ENCODE peak calls at places on chromosomes 13 and 19, in nine cellular contexts. A, Y, P, T, D, G, N, J and O are unnamed samples.

GRCh38 chr13:65260938-65261880 is 1968.9 kb downstream of the PCDH9 start:
- DNase-seq in J (no peak), G (no peak), D (no peak), Y (no peak), A (no peak), N (no peak), P (no peak), T (no peak), O (no peak)

GRCh38 chr13:100625447-100625846 is 36.9 kb upstream of the GGACT start:
- DNase-seq in P (no peak), T (no peak), N (no peak), A (no peak), Y (no peak), G (no peak), D (no peak), J (no peak), O (no peak)

GRCh38 chr13:20997301-20998061 is 63.9 kb downstream of the LATS2 start:
- DNase-seq in T (no peak), A (peak), N (peak), G (no peak), Y (no peak), J (no peak), P (peak), D (no peak), O (no peak)

GRCh38 chr19:4303778-4304508 is 455 bp upstream of the FSD1 start:
- DNase-seq in G (peak), Y (no peak), T (no peak), N (no peak), P (no peak), A (no peak), J (no peak), D (no peak), O (no peak)

GRCh38 chr13:94173312-94173854 is 306.1 kb downstream of the DCT start:
- DNase-seq in P (no peak), Y (no peak), G (no peak), D (no peak), A (no peak), T (no peak), J (no peak), N (peak), O (no peak)

GRCh38 chr13:50732712-50733111 is 110.8 kb downstream of the DLEU7 start:
- DNase-seq in N (peak), D (no peak), J (no peak), G (no peak), T (peak), P (no peak), A (no peak), Y (no peak), O (no peak)

GRCh38 chr19:9498183-9498902 is at the start of gene ZNF560:
- DNase-seq in J (no peak), P (peak), T (peak), G (no peak), N (no peak), A (no peak), D (no peak), Y (no peak), O (no peak)

GRCh38 chr13:95352486-95352885 is 51.2 kb upstream of the ABCC4 start:
- DNase-seq in D (no peak), N (no peak), G (no peak), Y (no peak), A (no peak), J (no peak), P (no peak), T (no peak), O (no peak)

GRCh38 chr13:60448907-60449510 is 52.0 kb downstream of the TDRD3 start:
- DNase-seq in P (peak), D (peak), T (peak), J (no peak), A (peak), G (no peak), Y (no peak), N (peak), O (no peak)

GRCh38 chr19:28184997-28185396 is 1028.0 kb downstream of the UQCRFS1 start:
- DNase-seq in T (no peak), Y (no peak), P (no peak), D (no peak), A (no peak), N (no peak), G (no peak), J (no peak), O (no peak)

GRCh38 chr13:28558126-28558525 is 63.2 kb upstream of the FLT1 start:
- DNase-seq in A (no peak), T (no peak), P (no peak), J (no peak), Y (no peak), D (no peak), N (peak), G (no peak), O (no peak)

GRCh38 chr13:114224201-114224600 is 10.5 kb upstream of the CDC16 start:
- DNase-seq in N (no peak), P (no peak), A (no peak), T (no peak), J (no peak), Y (no peak), G (no peak), D (no peak), O (no peak)

GRCh38 chr13:51679616-51680015 is 95.4 kb downstream of the WDFY2 start:
- DNase-seq in A (no peak), J (no peak), P (no peak), T (no peak), D (no peak), Y (no peak), N (no peak), G (no peak), O (no peak)

GRCh38 chr13:49784886-49785570 is 7.5 kb downstream of the KPNA3 start:
- DNase-seq in J (no peak), A (no peak), G (no peak), P (no peak), D (no peak), T (no peak), N (no peak), Y (no peak), O (no peak)

GRCh38 chr13:38045278-38046048 is 175.9 kb upstream of the TRPC4 start:
- DNase-seq in J (no peak), T (peak), A (peak), Y (no peak), N (no peak), D (no peak), G (no peak), P (peak), O (no peak)

GRCh38 chr13:31172535-31172934 is 10.8 kb upstream of the HSPH1 start:
- DNase-seq in N (peak), Y (no peak), T (no peak), J (no peak), D (no peak), G (no peak), P (no peak), A (no peak), O (no peak)

GRCh38 chr19:17846146-17846545 is 1.6 kb downstream of the JAK3 start:
- DNase-seq in T (no peak), G (peak), D (no peak), P (no peak), A (no peak), J (no peak), Y (no peak), N (no peak), O (peak)

GRCh38 chr13:32902898-32903297 is 113.3 kb upstream of the KL start:
- DNase-seq in A (peak), J (peak), P (peak), D (no peak), N (no peak), T (no peak), G (no peak), Y (no peak), O (no peak)

GRCh38 chr19:35348909-35349611 is 1.4 kb downstream of the FFAR1 start:
- DNase-seq in A (no peak), D (no peak), Y (no peak), T (no peak), N (no peak), J (no peak), P (peak), G (peak), O (peak)

GRCh38 chr13:108215428-108215827 is at the start of gene LIG4:
- DNase-seq in T (peak), Y (peak), N (peak), P (peak), J (peak), A (peak), D (peak), G (peak), O (peak)
- TF ChIP-seq CTCF in T (no peak), Y (no peak), N (no peak), P (no peak), J (no peak), A (no peak), D (no peak), G (no peak), O (no peak)

GRCh38 chr13:26132756-26133155 is 80.9 kb upstream of the SHISA2 start:
- DNase-seq in N (no peak), P (no peak), D (no peak), A (no peak), G (no peak), T (no peak), Y (no peak), J (no peak), O (no peak)
- TF ChIP-seq CTCF in N (no peak), P (peak), D (no peak), A (no peak), G (no peak), T (peak), Y (no peak), J (peak), O (no peak)

DNA sequence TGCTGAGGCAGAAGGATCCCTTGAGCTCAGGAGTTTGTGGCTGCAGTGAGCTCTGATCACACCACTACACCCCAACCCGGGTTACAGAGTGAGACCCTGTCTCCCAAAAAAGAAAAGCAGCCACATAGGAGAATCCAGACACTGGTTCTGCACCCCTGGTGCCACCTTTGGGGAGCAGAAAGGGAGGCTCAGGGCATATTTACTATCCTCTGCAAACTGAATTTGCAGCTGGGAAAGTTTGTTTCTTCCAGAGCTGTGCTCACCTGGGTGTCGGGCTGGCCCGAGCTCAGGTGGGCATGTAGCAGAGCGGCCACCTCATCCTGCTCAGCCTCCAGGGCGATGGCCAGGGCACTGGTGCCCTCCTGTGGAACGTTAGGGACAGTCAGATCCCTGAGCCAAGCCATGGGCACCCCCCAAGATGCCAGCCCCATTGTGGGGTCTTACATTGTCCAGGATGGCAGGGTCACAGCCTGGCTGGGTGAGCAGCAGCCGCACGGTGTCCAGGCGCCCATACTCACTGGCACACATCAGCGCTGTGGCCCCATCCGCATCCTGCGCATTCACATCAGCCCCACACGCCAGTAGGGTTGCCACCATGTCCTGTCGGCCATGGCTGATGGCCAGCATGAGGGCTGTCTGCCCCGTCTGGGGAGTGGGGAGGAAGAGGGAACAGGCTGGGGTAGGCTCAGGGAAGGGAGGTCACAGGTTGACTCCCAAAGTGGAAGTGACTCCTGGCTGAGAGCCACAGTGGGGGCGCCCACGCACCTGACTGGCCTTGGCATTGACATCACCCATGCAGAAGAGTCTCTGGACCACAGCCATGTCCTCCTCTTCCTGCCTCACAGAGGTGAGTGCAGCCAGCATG is 3.1 kb downstream of the RPS28 start:
- DNase-seq in A (no peak), D (no peak), T (no peak), N (no peak), Y (no peak), J (peak), P (peak), G (no peak), O (no peak)
- TF ChIP-seq CTCF in A (no peak), D (no peak), T (no peak), N (no peak), Y (no peak), J (no peak), P (peak), G (no peak), O (no peak)

GRCh38 chr13:42875448-42876269 is 94.3 kb downstream of the FAM216B start:
- DNase-seq in A (no peak), D (no peak), P (peak), N (no peak), T (peak), J (no peak), Y (no peak), G (no peak), O (no peak)
- TF ChIP-seq CTCF in A (no peak), D (no peak), P (peak), N (peak), T (peak), J (no peak), Y (peak), G (no peak), O (no peak)

GRCh38 chr13:85806553-85807175 is 7.4 kb upstream of the SLITRK6 start:
- DNase-seq in G (no peak), P (no peak), N (peak), D (peak), Y (no peak), J (no peak), A (no peak), T (peak), O (no peak)
- TF ChIP-seq CTCF in G (no peak), P (peak), N (peak), D (no peak), Y (peak), J (peak), A (peak), T (peak), O (no peak)